ENCODE peak calls at places on chromosomes 11 and 22, in seven cellular contexts. M is MM.1S, R is heart right ventricle, A is adrenal gland, U is transverse colon, K is PC-3, Q is cardiac muscle cell. Z is an unnamed sample.

GRCh38 chr11:71400216-71400615 is 48.0 kb downstream of the DHCR7 start:
- DNase-seq in A (no peak), M (no peak), U (no peak), K (no peak), R (no peak), Q (no peak), Z (no peak)

GRCh38 chr22:43860831-43861230 is 1.5 kb downstream of the SULT4A1 start:
- DNase-seq in U (no peak), A (no peak), Q (no peak), M (no peak), K (no peak), R (no peak), Z (no peak)

GRCh38 chr22:21970037-21970799 is 12.4 kb downstream of the TOP3B start:
- DNase-seq in Q (no peak), M (no peak), A (no peak), R (no peak), U (no peak), K (no peak), Z (no peak)

GRCh38 chr11:2807801-2808241 is 77.8 kb downstream of the CDKN1C start:
- DNase-seq in U (peak; percentile 7), K (no peak), A (peak; percentile 50), Q (no peak), R (no peak), M (no peak), Z (no peak)

GRCh38 chr22:49228431-49229037 is 599.1 kb downstream of the BRD1 start:
- DNase-seq in Q (no peak), U (no peak), R (no peak), K (no peak), M (no peak), A (peak; percentile 10), Z (no peak)

GRCh38 chr22:21741790-21742189 is 6.2 kb upstream of the YPEL1 start:
- DNase-seq in A (no peak), U (no peak), Q (no peak), R (no peak), K (no peak), M (no peak), Z (no peak)

GRCh38 chr22:27507066-27507715 is 294.4 kb downstream of the MN1 start:
- DNase-seq in M (no peak), U (no peak), Q (no peak), R (no peak), A (no peak), K (peak; percentile 43), Z (no peak)

GRCh38 chr11:64681171-64681570 is 41.8 kb downstream of the NRXN2 start:
- DNase-seq in M (no peak), Q (no peak), A (no peak), K (no peak), U (no peak), R (no peak), Z (no peak)

GRCh38 chr11:115544422-115544821 is 40.2 kb upstream of the CADM1 start:
- DNase-seq in R (no peak), M (no peak), Q (no peak), U (no peak), A (no peak), K (no peak), Z (no peak)

GRCh38 chr11:99069831-99070444 is 49.2 kb downstream of the CNTN5 start:
- DNase-seq in Q (peak; percentile 51), R (no peak), U (peak; percentile 12), A (peak; percentile 54), M (peak; percentile 82), K (peak; percentile 39), Z (no peak)

GRCh38 chr11:104028476-104028875 is 8.0 kb upstream of the DDI1 start:
- DNase-seq in M (no peak), K (no peak), Q (no peak), R (no peak), A (no peak), U (no peak), Z (no peak)

GRCh38 chr22:42365942-42366660 is 66.1 kb downstream of the NFAM1 start:
- DNase-seq in U (no peak), A (no peak), M (no peak), K (no peak), R (no peak), Q (no peak), Z (no peak)
- H3K4me3 ChIP-seq in U (no peak overlapping the region), A (no peak overlapping the region), M (no peak overlapping the region), K (no peak overlapping the region), R (no peak overlapping the region), Q (no peak overlapping the region), Z (no peak overlapping the region)

GRCh38 chr11:58744988-58745704 is 13.4 kb upstream of the GLYAT start:
- DNase-seq in M (no peak), K (no peak), A (no peak), Q (no peak), R (no peak), U (no peak), Z (no peak)
- H3K9me3 ChIP-seq in M (no peaks in the 10 kb centered on the region), K (peaks cover 9% of the 10 kb centered on the region), A (no peaks in the 10 kb centered on the region), Q (no peaks in the 10 kb centered on the region), R (peaks cover 17% of the 10 kb centered on the region), U (no peaks in the 10 kb centered on the region), Z (no peaks in the 10 kb centered on the region)

GRCh38 chr11:13223112-13223511 is 54.5 kb upstream of the BMAL1 start:
- DNase-seq in M (no peak), R (no peak), K (no peak), A (no peak), U (no peak), Q (no peak), Z (no peak)
- H3K27ac ChIP-seq in M (no peak overlapping the region), R (no peak overlapping the region), K (no peak overlapping the region), A (no peak overlapping the region), U (no peak overlapping the region), Q (no peak overlapping the region), Z (no peak overlapping the region)

DNA sequence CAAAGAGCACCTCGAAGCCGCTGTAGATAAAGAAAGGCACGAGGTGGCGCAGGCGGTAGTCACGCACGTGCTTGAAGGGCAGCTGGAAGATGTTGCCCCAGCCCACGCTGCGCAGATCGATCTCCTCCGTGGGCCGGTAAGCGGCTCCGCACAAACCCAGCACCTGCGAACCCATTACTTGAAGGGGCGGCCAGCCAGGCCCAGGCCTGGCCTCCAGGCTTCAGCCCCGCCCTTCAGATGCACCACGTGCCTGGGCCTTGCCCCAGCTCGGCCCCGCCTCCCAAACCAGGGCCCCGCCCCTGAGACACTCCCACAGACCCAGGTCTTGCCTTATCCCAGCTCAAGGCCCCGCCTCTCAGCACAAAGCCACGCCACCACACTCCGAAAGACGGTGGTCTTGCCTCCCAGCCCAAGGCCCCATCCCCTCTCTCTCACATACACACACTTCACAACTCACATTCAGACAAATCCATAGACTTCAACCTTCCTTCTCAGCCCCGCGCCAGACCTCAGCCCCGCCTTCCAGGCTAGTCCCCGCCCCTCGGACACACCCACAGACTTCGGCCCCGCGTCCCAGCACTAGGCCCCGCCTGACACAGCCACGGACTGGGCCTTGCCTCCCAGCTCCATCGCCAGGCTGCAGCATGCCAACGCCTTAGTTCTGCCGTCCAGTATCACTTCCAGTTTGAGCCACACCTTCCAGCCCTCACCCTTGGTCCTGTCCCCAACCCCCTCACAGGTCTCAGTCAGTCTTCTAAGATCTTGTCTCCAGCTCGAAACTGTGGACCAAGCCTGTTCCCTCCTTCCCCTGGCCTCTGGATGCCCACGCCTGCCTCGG is 7.1 kb downstream of the UNC93B1 start:
- DNase-seq in U (peak; percentile 88), R (no peak), K (peak; percentile 56), M (peak; percentile 73), Q (peak; percentile 75), A (peak; percentile 81), Z (peak; percentile 45)
- H3K4me3 ChIP-seq in U (no peak overlapping the region), R (no peak overlapping the region), K (no peak overlapping the region), M (no peak overlapping the region), Q (peak overlapping the region; percentile 11), A (no peak overlapping the region), Z (no peak overlapping the region)